ENCODE peak calls at places on chromosomes 11 and 22, in five cellular contexts. I is NCI-H1694; P is stimulated activated CD8-positive, alpha-beta memory T cell treated with anti-CD3 and anti-CD28 coated beads, Interleukin-15, amount 100 ng/mL, for 1 hour; Y is fibroblast of lung; M is brain microvascular endothelial cell. K is an unnamed sample.

GRCh38 chr22:40747361-40747760 is 68.1 kb downstream of the MCHR1 start:
- DNase-seq in Y (no peak), P (no peak), M (no peak), I (no peak), K (no peak)

GRCh38 chr11:118602331-118602730 is 5.1 kb upstream of the PHLDB1 start:
- DNase-seq in P (no peak), I (no peak), M (no peak), Y (no peak), K (no peak)

GRCh38 chr11:121231576-121232278 is 60.8 kb upstream of the SC5D start:
- DNase-seq in P (no peak), I (no peak), M (no peak), Y (no peak), K (no peak)

GRCh38 chr11:3056296-3057068 is 741 bp downstream of the CARS1 start:
- DNase-seq in M (no peak), I (no peak), P (no peak), Y (no peak), K (no peak)

GRCh38 chr11:57812634-57813033 is 51.0 kb downstream of the CTNND1 start:
- DNase-seq in P (no peak), I (no peak), Y (no peak), M (no peak), K (no peak)

GRCh38 chr11:44556735-44557409 is 8.6 kb upstream of the CD82 start:
- DNase-seq in M (peak), I (peak), Y (peak), P (peak), K (peak)

GRCh38 chr11:7604331-7604973 is 68.8 kb downstream of the CYB5R2 start:
- DNase-seq in Y (no peak), P (no peak), M (no peak), I (no peak), K (no peak)

GRCh38 chr11:64472593-64473455 is 113.9 kb downstream of the RPS6KA4 start:
- DNase-seq in I (no peak), P (no peak), Y (peak), M (no peak), K (no peak)

GRCh38 chr22:32707971-32708370 is 93.5 kb upstream of the TIMP3 start:
- DNase-seq in M (no peak), I (no peak), P (no peak), Y (no peak), K (no peak)

GRCh38 chr22:50731811-50732624 is 6.0 kb upstream of the ACR start:
- DNase-seq in M (peak), I (peak), P (peak), Y (peak), K (peak)

GRCh38 chr11:73178681-73179080 is 36.6 kb upstream of the FCHSD2 start:
- DNase-seq in P (no peak), M (no peak), I (no peak), Y (no peak), K (no peak)

GRCh38 chr22:27405672-27406388 is 395.7 kb downstream of the MN1 start:
- DNase-seq in Y (no peak), M (no peak), P (no peak), I (no peak), K (peak)

GRCh38 chr11:77174559-77174958 is 46.5 kb downstream of the MYO7A start:
- DNase-seq in Y (no peak), I (no peak), M (no peak), P (no peak), K (no peak)

GRCh38 chr11:48307760-48308386 is 1.9 kb downstream of the OR4S1 start:
- DNase-seq in Y (peak), I (peak), P (peak), M (peak), K (no peak)

GRCh38 chr11:103326070-103326794 is 217.0 kb downstream of the DYNC2H1 start:
- DNase-seq in P (no peak), M (peak), Y (peak), I (peak), K (peak)

GRCh38 chr11:127627629-127628462 is 627.3 kb upstream of the KIRREL3 start:
- DNase-seq in Y (peak), M (no peak), P (no peak), I (no peak), K (no peak)

GRCh38 chr11:84890706-84891105 is 736.4 kb downstream of the DLG2 start:
- DNase-seq in P (no peak), M (peak), I (no peak), Y (peak), K (no peak)

GRCh38 chr11:71321433-71322191 is 69.2 kb upstream of the SHANK2 start:
- DNase-seq in M (no peak), Y (no peak), P (no peak), I (no peak), K (no peak)

GRCh38 chr22:17883356-17883755 is 109.1 kb upstream of the BID start:
- DNase-seq in P (no peak), M (no peak), I (no peak), Y (no peak), K (no peak)

GRCh38 chr22:42856179-42856864 is 751 bp downstream of the ARFGAP3 start:
- DNase-seq in I (peak), M (no peak), P (peak), Y (peak), K (peak)

GRCh38 chr22:26194877-26195276 is 25.6 kb downstream of the SEZ6L start:
- DNase-seq in M (no peak), P (no peak), I (no peak), Y (no peak), K (no peak)

GRCh38 chr11:90222152-90222458 is 744 bp downstream of the CHORDC1 start:
- DNase-seq in I (no peak), M (no peak), Y (no peak), P (no peak), K (no peak)

GRCh38 chr11:61325649-61326414 is 7.1 kb downstream of the DDB1 start:
- DNase-seq in Y (peak), P (no peak), I (no peak), M (no peak), K (no peak)

GRCh38 chr11:12200359-12201015 is 90.1 kb downstream of the MICAL2 start:
- DNase-seq in P (no peak), Y (peak), M (peak), I (peak), K (peak)

GRCh38 chr11:104594228-104594958 is 303.9 kb downstream of the CASP12 start:
- DNase-seq in P (no peak), M (peak), Y (peak), I (no peak), K (no peak)

GRCh38 chr11:6431861-6432260 is 8.9 kb downstream of the HPX start:
- DNase-seq in I (no peak), P (no peak), M (peak), Y (peak), K (peak)

GRCh38 chr22:35978889-35979288 is 49.7 kb downstream of the RBFOX2 start:
- DNase-seq in P (no peak), M (no peak), Y (no peak), I (no peak), K (no peak)

GRCh38 chr11:33633251-33634003 is 67.2 kb downstream of the C11orf91 start:
- DNase-seq in M (peak), I (no peak), Y (peak), P (no peak), K (peak)

GRCh38 chr11:33542921-33543320 is 157.7 kb downstream of the C11orf91 start:
- DNase-seq in P (no peak), I (peak), M (peak), Y (peak), K (peak)

GRCh38 chr11:122578168-122578825 is 77.2 kb upstream of the UBASH3B start:
- DNase-seq in M (peak), Y (peak), P (no peak), I (no peak), K (no peak)

GRCh38 chr11:18012314-18012905 is 437 bp downstream of the SERGEF start:
- DNase-seq in M (no peak), Y (peak), I (no peak), P (no peak), K (peak)

GRCh38 chr11:832529-833113 is at the start of gene CD151:
- DNase-seq in P (no peak), Y (peak), I (no peak), M (no peak), K (peak)

GRCh38 chr22:36910461-36910860 is 3.0 kb upstream of the CSF2RB start:
- DNase-seq in M (no peak), I (no peak), P (no peak), Y (peak), K (no peak)

GRCh38 chr11:72758304-72758689 is 6.1 kb upstream of the ARAP1 start:
- DNase-seq in M (peak), I (no peak), Y (peak), P (no peak), K (no peak)

GRCh38 chr11:115409691-115410220 is 94.5 kb downstream of the CADM1 start:
- DNase-seq in I (peak), P (no peak), M (no peak), Y (no peak), K (no peak)

GRCh38 chr11:1205121-1205986 is 17.5 kb upstream of the MUC5B start:
- DNase-seq in M (no peak), Y (no peak), P (no peak), I (no peak), K (no peak)

GRCh38 chr11:134532176-134532920 is 120.3 kb upstream of the B3GAT1 start:
- DNase-seq in Y (no peak), M (no peak), P (no peak), I (no peak), K (no peak)

GRCh38 chr11:55942785-55943392 is 6.7 kb upstream of the OR5I1 start:
- DNase-seq in P (no peak), I (peak), Y (peak), M (peak), K (no peak)